ENCODE peak calls at places on chromosome 1, in nine cellular contexts. L is left ventricle myocardium inferior; D is lower leg skin; Y is endothelial cell; U is H1; J is stomach; Q is psoas muscle; R is CD4-positive, alpha-beta T cell; P is neural progenitor cell. O is an unnamed sample.

GRCh38 chr1:45221716-45222115 is 15.3 kb upstream of the ZSWIM5 start:
- DNase-seq in L (no peak), D (no peak), Y (no peak), U (no peak), J (no peak), Q (no peak), R (no peak), P (no peak), O (no peak)

GRCh38 chr1:212161231-212161781 is 123.9 kb upstream of the PPP2R5A start:
- DNase-seq in L (no peak), D (no peak), Y (no peak), U (no peak), J (no peak), Q (no peak), R (no peak), P (no peak), O (no peak)

GRCh38 chr1:23558140-23558871 is 995 bp downstream of the ID3 start:
- DNase-seq in L (peak), D (no peak), Y (peak), U (no peak), J (peak), Q (peak), R (peak), P (peak), O (no peak)

GRCh38 chr1:62725981-62726588 is 37.9 kb upstream of the DOCK7 start:
- DNase-seq in L (no peak), D (no peak), Y (no peak), U (no peak), J (no peak), Q (no peak), R (no peak), P (no peak), O (no peak)

GRCh38 chr1:150813028-150813707 is 5.1 kb upstream of the CTSK start:
- DNase-seq in L (peak), D (peak), Y (peak), U (no peak), J (peak), Q (peak), R (no peak), P (peak), O (no peak)

GRCh38 chr1:2557146-2558029 is 1.2 kb downstream of the TNFRSF14 start:
- DNase-seq in L (no peak), D (no peak), Y (no peak), U (no peak), J (peak), Q (no peak), R (no peak), P (no peak), O (no peak)

GRCh38 chr1:109802901-109803561 is 39.3 kb upstream of the EPS8L3 start:
- DNase-seq in L (no peak), D (no peak), Y (no peak), U (no peak), J (peak), Q (peak), R (no peak), P (no peak), O (no peak)

GRCh38 chr1:198529414-198529813 is 11.1 kb downstream of the ATP6V1G3 start:
- DNase-seq in L (no peak), D (no peak), Y (no peak), U (no peak), J (no peak), Q (no peak), R (no peak), P (no peak), O (no peak)

GRCh38 chr1:16631248-16632043 is 18.1 kb upstream of the NBPF1 start:
- DNase-seq in L (peak), D (no peak), Y (no peak), U (peak), J (peak), Q (peak), R (no peak), P (no peak), O (peak)

GRCh38 chr1:29670752-29671151 is 434.4 kb downstream of the PTPRU start:
- DNase-seq in L (no peak), D (no peak), Y (no peak), U (no peak), J (peak), Q (no peak), R (no peak), P (no peak), O (peak)
- TF ChIP-seq CTCF in L (no peak), D (no peak), Y (no peak), U (no peak), J (no peak), Q (no peak), R (no peak), P (no peak), O (no peak)

GRCh38 chr1:89955311-89955710 is 39.6 kb upstream of the ZNF326 start:
- DNase-seq in L (no peak), D (no peak), Y (no peak), U (no peak), J (no peak), Q (no peak), R (no peak), P (no peak), O (no peak)

GRCh38 chr1:89953929-89954328 is 41.0 kb upstream of the ZNF326 start:
- DNase-seq in L (no peak), D (no peak), Y (no peak), U (no peak), J (no peak), Q (no peak), R (no peak), P (no peak), O (no peak)

GRCh38 chr1:89952021-89952995 is 42.6 kb upstream of the ZNF326 start:
- DNase-seq in L (no peak), D (no peak), Y (no peak), U (no peak), J (no peak), Q (no peak), R (no peak), P (no peak), O (no peak)

GRCh38 chr1:89954401-89954800 is 40.5 kb upstream of the ZNF326 start:
- DNase-seq in L (no peak), D (no peak), Y (no peak), U (peak), J (no peak), Q (no peak), R (no peak), P (no peak), O (no peak)

GRCh38 chr1:89953072-89953626 is 41.8 kb upstream of the ZNF326 start:
- DNase-seq in L (no peak), D (peak), Y (peak), U (peak), J (peak), Q (peak), R (peak), P (peak), O (no peak)
- TF ChIP-seq CTCF in L (peak), D (no peak), Y (no peak), U (peak), J (no peak), Q (peak), R (peak), P (peak), O (no peak)

DNA sequence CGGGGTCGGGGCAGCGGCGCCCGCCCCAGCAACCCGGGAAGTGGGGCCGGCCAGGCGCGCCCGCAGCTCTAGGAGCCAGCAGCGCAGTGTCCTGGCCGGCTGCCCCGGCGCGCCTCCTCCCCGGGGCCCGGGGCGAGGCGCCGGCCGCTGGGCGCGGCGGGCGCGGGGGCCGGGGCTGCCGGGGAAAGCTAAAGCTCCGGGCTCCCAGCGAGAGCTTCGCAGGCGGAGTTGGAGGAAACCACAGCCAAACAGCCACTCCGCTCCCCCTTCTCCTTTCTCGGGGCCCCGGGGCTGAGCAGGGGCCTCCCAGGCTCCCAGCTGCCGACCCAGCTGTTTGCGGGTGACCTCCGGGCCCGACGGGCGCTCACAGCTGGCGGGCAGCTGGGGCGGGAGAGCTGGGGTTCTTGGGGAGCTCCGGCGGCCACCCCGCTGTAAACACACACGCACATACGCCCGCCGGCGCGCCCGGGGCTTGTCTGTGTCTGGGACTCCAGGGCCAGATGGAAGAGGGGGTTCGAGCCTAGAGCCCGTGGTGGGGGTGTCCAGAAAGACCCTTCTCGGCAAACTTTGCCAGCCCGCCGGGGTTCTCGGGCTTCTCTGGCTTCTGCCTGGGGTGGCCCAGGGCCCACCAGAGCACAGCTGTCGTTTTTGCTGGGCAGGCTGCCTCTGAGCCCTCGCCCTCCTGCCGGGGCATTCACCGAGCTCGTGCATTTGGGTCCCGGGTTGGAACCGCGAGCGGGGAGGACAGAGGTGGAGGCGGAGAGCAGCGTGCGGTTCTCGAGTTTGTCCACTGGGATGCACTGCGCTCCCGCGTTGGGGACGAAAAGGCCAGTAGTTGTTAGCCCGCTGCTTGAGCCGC is 1.5 kb downstream of the AJAP1 start:
- DNase-seq in L (peak), D (peak), Y (peak), U (peak), J (no peak), Q (peak), R (no peak), P (peak), O (no peak)
- TF ChIP-seq CTCF in L (peak), D (no peak), Y (peak), U (peak), J (no peak), Q (peak), R (no peak), P (peak), O (no peak)

GRCh38 chr1:182157187-182157586 is 95.7 kb upstream of the ZNF648 start:
- DNase-seq in L (no peak), D (no peak), Y (no peak), U (no peak), J (no peak), Q (no peak), R (no peak), P (no peak), O (no peak)
- TF ChIP-seq CTCF in L (no peak), D (no peak), Y (no peak), U (no peak), J (no peak), Q (no peak), R (no peak), P (no peak), O (no peak)

GRCh38 chr1:111141803-111142202 is 1.8 kb downstream of the CEPT1 start:
- DNase-seq in L (no peak), D (no peak), Y (no peak), U (no peak), J (no peak), Q (no peak), R (no peak), P (no peak), O (no peak)

GRCh38 chr1:111140680-111140967 is 601 bp downstream of the CEPT1 start:
- DNase-seq in L (no peak), D (no peak), Y (peak), U (no peak), J (peak), Q (no peak), R (no peak), P (peak), O (no peak)

GRCh38 chr1:111139234-111139955 is 498 bp downstream of the DRAM2 start:
- DNase-seq in L (peak), D (peak), Y (peak), U (no peak), J (peak), Q (no peak), R (peak), P (peak), O (no peak)

GRCh38 chr1:111141245-111141644 is 1.2 kb downstream of the CEPT1 start:
- DNase-seq in L (no peak), D (no peak), Y (no peak), U (no peak), J (no peak), Q (no peak), R (no peak), P (no peak), O (no peak)

GRCh38 chr1:111139956-111140679 is at the start of the genes CEPT1 and DRAM2:
- DNase-seq in L (peak), D (peak), Y (peak), U (peak), J (peak), Q (peak), R (peak), P (peak), O (peak)
- TF ChIP-seq CTCF in L (no peak), D (no peak), Y (no peak), U (no peak), J (no peak), Q (peak), R (no peak), P (no peak), O (no peak)

DNA sequence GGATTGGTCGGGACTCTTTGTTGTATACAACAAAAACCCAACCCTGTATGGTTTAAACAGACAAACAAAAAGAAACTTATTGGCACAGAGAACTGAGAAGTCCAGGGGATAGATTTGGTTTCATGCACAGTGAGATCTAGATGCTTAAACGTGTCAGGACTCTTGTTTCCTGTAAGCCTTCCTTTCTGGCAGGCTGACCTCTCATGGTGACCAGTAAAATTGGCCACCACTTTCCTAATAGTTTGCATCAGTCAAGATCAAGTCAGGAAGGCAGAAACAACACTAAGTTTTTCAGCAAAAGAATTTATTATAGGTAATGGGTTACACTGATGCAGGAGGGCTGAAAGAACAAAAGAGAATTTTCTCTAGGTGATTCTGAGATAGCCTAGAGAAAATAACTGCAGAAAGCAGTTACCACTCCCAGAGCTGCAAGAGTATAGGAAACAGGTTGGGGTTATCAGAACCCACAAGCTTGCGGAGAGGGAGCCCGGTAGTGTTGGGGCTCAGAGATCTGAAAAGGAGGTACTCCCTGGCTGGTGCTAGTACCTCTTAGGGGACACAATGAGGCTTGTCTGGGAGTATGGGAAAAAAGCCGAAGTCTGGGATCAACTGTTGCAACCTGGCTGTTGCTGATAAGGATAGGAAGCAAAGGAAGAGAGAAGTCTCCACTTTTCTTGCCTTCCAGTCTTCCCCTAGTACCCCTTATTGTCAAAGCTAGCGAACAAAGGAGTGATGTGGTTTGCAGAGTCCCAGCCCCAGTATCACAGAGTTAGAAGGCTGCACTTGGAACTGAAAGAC is 21.4 kb downstream of the CITED4 start:
- DNase-seq in L (no peak), D (no peak), Y (no peak), U (no peak), J (no peak), Q (no peak), R (no peak), P (no peak), O (no peak)
- TF ChIP-seq CTCF in L (no peak), D (no peak), Y (no peak), U (no peak), J (no peak), Q (no peak), R (no peak), P (no peak), O (no peak)

GRCh38 chr1:38277646-38278045 is 231.1 kb upstream of the POU3F1 start:
- DNase-seq in L (no peak), D (no peak), Y (no peak), U (no peak), J (no peak), Q (no peak), R (no peak), P (no peak), O (no peak)

GRCh38 chr1:38275960-38276359 is 229.4 kb upstream of the POU3F1 start:
- DNase-seq in L (no peak), D (no peak), Y (no peak), U (no peak), J (no peak), Q (no peak), R (no peak), P (no peak), O (no peak)

GRCh38 chr1:38283736-38284470 is 237.3 kb upstream of the POU3F1 start:
- DNase-seq in L (no peak), D (no peak), Y (no peak), U (peak), J (no peak), Q (no peak), R (no peak), P (no peak), O (no peak)

GRCh38 chr1:38274974-38275373 is 228.4 kb upstream of the POU3F1 start:
- DNase-seq in L (peak), D (no peak), Y (no peak), U (no peak), J (no peak), Q (no peak), R (no peak), P (peak), O (no peak)

DNA sequence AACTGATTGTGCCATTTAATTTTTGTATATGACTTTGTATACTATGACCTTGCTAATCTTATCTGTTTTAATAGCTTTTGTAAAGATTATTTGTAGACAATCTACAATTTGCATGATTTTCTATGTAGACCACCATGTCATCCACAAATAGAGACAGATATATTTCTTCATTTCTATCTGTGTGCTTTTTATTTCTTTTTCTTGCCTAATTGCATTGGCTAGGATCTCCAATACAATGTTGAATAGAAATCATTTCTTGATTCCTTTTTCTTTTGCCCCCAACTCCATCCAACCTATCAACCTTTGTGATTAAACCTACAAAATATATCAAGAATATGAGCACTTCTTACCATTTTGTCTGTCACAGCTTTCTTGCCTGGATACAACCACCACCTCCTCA is 232.6 kb upstream of the POU3F1 start:
- DNase-seq in L (no peak), D (no peak), Y (no peak), U (no peak), J (no peak), Q (no peak), R (no peak), P (no peak), O (no peak)
- TF ChIP-seq CTCF in L (no peak), D (no peak), Y (no peak), U (no peak), J (no peak), Q (no peak), R (no peak), P (no peak), O (no peak)

GRCh38 chr1:156122086-156122485 is 7.6 kb downstream of the LMNA start:
- DNase-seq in L (no peak), D (no peak), Y (no peak), U (no peak), J (no peak), Q (no peak), R (no peak), P (no peak), O (no peak)

GRCh38 chr1:156124557-156125483 is 10.3 kb downstream of the LMNA start:
- DNase-seq in L (no peak), D (peak), Y (no peak), U (no peak), J (no peak), Q (peak), R (peak), P (no peak), O (no peak)

GRCh38 chr1:156122519-156123355 is 8.2 kb downstream of the LMNA start:
- DNase-seq in L (peak), D (peak), Y (no peak), U (no peak), J (peak), Q (peak), R (no peak), P (peak), O (no peak)

GRCh38 chr1:156121441-156121840 is 6.9 kb downstream of the LMNA start:
- DNase-seq in L (no peak), D (no peak), Y (no peak), U (no peak), J (no peak), Q (no peak), R (no peak), P (no peak), O (no peak)

GRCh38 chr1:156123356-156124196 is 9.1 kb downstream of the LMNA start:
- DNase-seq in L (peak), D (peak), Y (peak), U (peak), J (peak), Q (peak), R (peak), P (peak), O (no peak)
- TF ChIP-seq CTCF in L (peak), D (no peak), Y (peak), U (peak), J (peak), Q (peak), R (no peak), P (peak), O (no peak)